ENCODE peak calls at places on chromosome 15, in six cellular contexts. One of them, this sample, is unnamed.

GRCh38 chr15:85748729-85749128 is 46.0 kb downstream of the KLHL25 start:
- DNase-seq in ascending aorta: peak; percentile 56
- DNase-seq in CD4-positive, alpha-beta T cell: no peak
- DNase-seq in HFFc6: no peak
- DNase-seq in neural crest cell: no peak
- DNase-seq in bronchial epithelial cell: no peak
- DNase-seq in this sample: no peak

GRCh38 chr15:101464246-101464998 is 25.1 kb downstream of the PCSK6 start:
- DNase-seq in ascending aorta: peak; percentile 9
- DNase-seq in CD4-positive, alpha-beta T cell: no peak
- DNase-seq in HFFc6: no peak
- DNase-seq in neural crest cell: no peak
- DNase-seq in bronchial epithelial cell: no peak
- DNase-seq in this sample: no peak

GRCh38 chr15:91407237-91407889 is 307.3 kb downstream of the SV2B start:
- DNase-seq in ascending aorta: no peak
- DNase-seq in CD4-positive, alpha-beta T cell: no peak
- DNase-seq in HFFc6: no peak
- DNase-seq in neural crest cell: no peak
- DNase-seq in bronchial epithelial cell: peak; percentile 41
- DNase-seq in this sample: no peak

GRCh38 chr15:69634860-69635259 is 182.2 kb downstream of the RPLP1 start:
- DNase-seq in ascending aorta: no peak
- DNase-seq in CD4-positive, alpha-beta T cell: no peak
- DNase-seq in HFFc6: no peak
- DNase-seq in neural crest cell: no peak
- DNase-seq in bronchial epithelial cell: no peak
- DNase-seq in this sample: no peak

GRCh38 chr15:79431636-79432344 is at the start of gene MINAR1:
- DNase-seq in ascending aorta: no peak
- DNase-seq in CD4-positive, alpha-beta T cell: no peak
- DNase-seq in HFFc6: peak; percentile 38
- DNase-seq in neural crest cell: peak; percentile 54
- DNase-seq in bronchial epithelial cell: peak; percentile 9
- DNase-seq in this sample: peak; percentile 35

GRCh38 chr15:55003900-55004879 is 192.6 kb downstream of the RSL24D1 start:
- DNase-seq in ascending aorta: no peak
- DNase-seq in CD4-positive, alpha-beta T cell: no peak
- DNase-seq in HFFc6: no peak
- DNase-seq in neural crest cell: no peak
- DNase-seq in bronchial epithelial cell: no peak
- DNase-seq in this sample: no peak

GRCh38 chr15:29952245-29952644 is 130.0 kb upstream of the TJP1 start:
- DNase-seq in ascending aorta: no peak
- DNase-seq in CD4-positive, alpha-beta T cell: no peak
- DNase-seq in HFFc6: no peak
- DNase-seq in neural crest cell: no peak
- DNase-seq in bronchial epithelial cell: no peak
- DNase-seq in this sample: no peak

GRCh38 chr15:50231761-50232160 is 33.8 kb downstream of the HDC start:
- DNase-seq in ascending aorta: no peak
- DNase-seq in CD4-positive, alpha-beta T cell: no peak
- DNase-seq in HFFc6: no peak
- DNase-seq in neural crest cell: no peak
- DNase-seq in bronchial epithelial cell: no peak
- DNase-seq in this sample: no peak

GRCh38 chr15:57946491-57947048 is 118.9 kb downstream of the ALDH1A2 start:
- DNase-seq in ascending aorta: no peak
- DNase-seq in CD4-positive, alpha-beta T cell: no peak
- DNase-seq in HFFc6: no peak
- DNase-seq in neural crest cell: no peak
- DNase-seq in bronchial epithelial cell: no peak
- DNase-seq in this sample: no peak

GRCh38 chr15:57947781-57948180 is 117.7 kb downstream of the ALDH1A2 start:
- DNase-seq in ascending aorta: no peak
- DNase-seq in CD4-positive, alpha-beta T cell: no peak
- DNase-seq in HFFc6: no peak
- DNase-seq in neural crest cell: no peak
- DNase-seq in bronchial epithelial cell: no peak
- DNase-seq in this sample: no peak

GRCh38 chr15:57947282-57947681 is 118.2 kb downstream of the ALDH1A2 start:
- DNase-seq in ascending aorta: no peak
- DNase-seq in CD4-positive, alpha-beta T cell: no peak
- DNase-seq in HFFc6: no peak
- DNase-seq in neural crest cell: no peak
- DNase-seq in bronchial epithelial cell: no peak
- DNase-seq in this sample: no peak

GRCh38 chr15:57941816-57942215 is 123.7 kb downstream of the ALDH1A2 start:
- DNase-seq in ascending aorta: no peak
- DNase-seq in CD4-positive, alpha-beta T cell: no peak
- DNase-seq in HFFc6: no peak
- DNase-seq in neural crest cell: no peak
- DNase-seq in bronchial epithelial cell: no peak
- DNase-seq in this sample: no peak

GRCh38 chr15:57943766-57944165 is 121.7 kb downstream of the ALDH1A2 start:
- DNase-seq in ascending aorta: no peak
- DNase-seq in CD4-positive, alpha-beta T cell: no peak
- DNase-seq in HFFc6: no peak
- DNase-seq in neural crest cell: no peak
- DNase-seq in bronchial epithelial cell: no peak
- DNase-seq in this sample: no peak
- TF ChIP-seq CTCF in ascending aorta: no peak
- TF ChIP-seq CTCF in CD4-positive, alpha-beta T cell: no peak
- TF ChIP-seq CTCF in HFFc6: no peak
- TF ChIP-seq CTCF in neural crest cell: no peak
- TF ChIP-seq CTCF in bronchial epithelial cell: no peak
- TF ChIP-seq CTCF in this sample: no peak

GRCh38 chr15:76058714-76059319 is 968 bp upstream of the TMEM266 start:
- DNase-seq in ascending aorta: no peak
- DNase-seq in CD4-positive, alpha-beta T cell: no peak
- DNase-seq in HFFc6: no peak
- DNase-seq in neural crest cell: peak; percentile 8
- DNase-seq in bronchial epithelial cell: peak; percentile 27
- DNase-seq in this sample: no peak
- TF ChIP-seq CTCF in ascending aorta: no peak
- TF ChIP-seq CTCF in CD4-positive, alpha-beta T cell: no peak
- TF ChIP-seq CTCF in HFFc6: no peak
- TF ChIP-seq CTCF in neural crest cell: no peak
- TF ChIP-seq CTCF in bronchial epithelial cell: no peak
- TF ChIP-seq CTCF in this sample: no peak

GRCh38 chr15:37134244-37134643 is 33.9 kb upstream of the MEIS2 start:
- DNase-seq in ascending aorta: no peak
- DNase-seq in CD4-positive, alpha-beta T cell: no peak
- DNase-seq in HFFc6: no peak
- DNase-seq in neural crest cell: no peak
- DNase-seq in bronchial epithelial cell: no peak
- DNase-seq in this sample: no peak

GRCh38 chr15:37134699-37135131 is 34.4 kb upstream of the MEIS2 start:
- DNase-seq in ascending aorta: no peak
- DNase-seq in CD4-positive, alpha-beta T cell: no peak
- DNase-seq in HFFc6: peak; percentile 41
- DNase-seq in neural crest cell: no peak
- DNase-seq in bronchial epithelial cell: peak; percentile 47
- DNase-seq in this sample: no peak

GRCh38 chr15:37132826-37133417 is 32.6 kb upstream of the MEIS2 start:
- DNase-seq in ascending aorta: no peak
- DNase-seq in CD4-positive, alpha-beta T cell: no peak
- DNase-seq in HFFc6: no peak
- DNase-seq in neural crest cell: no peak
- DNase-seq in bronchial epithelial cell: no peak
- DNase-seq in this sample: no peak

GRCh38 chr15:37135225-37135624 is 34.9 kb upstream of the MEIS2 start:
- DNase-seq in ascending aorta: no peak
- DNase-seq in CD4-positive, alpha-beta T cell: no peak
- DNase-seq in HFFc6: no peak
- DNase-seq in neural crest cell: no peak
- DNase-seq in bronchial epithelial cell: peak; percentile 47
- DNase-seq in this sample: no peak

GRCh38 chr15:37133619-37134018 is 33.3 kb upstream of the MEIS2 start:
- DNase-seq in ascending aorta: no peak
- DNase-seq in CD4-positive, alpha-beta T cell: no peak
- DNase-seq in HFFc6: peak; percentile 30
- DNase-seq in neural crest cell: no peak
- DNase-seq in bronchial epithelial cell: peak; percentile 33
- DNase-seq in this sample: no peak
- TF ChIP-seq CTCF in ascending aorta: peak; percentile 53
- TF ChIP-seq CTCF in CD4-positive, alpha-beta T cell: no peak
- TF ChIP-seq CTCF in HFFc6: peak; percentile 72
- TF ChIP-seq CTCF in neural crest cell: peak; percentile 58
- TF ChIP-seq CTCF in bronchial epithelial cell: no peak
- TF ChIP-seq CTCF in this sample: no peak

GRCh38 chr15:59420986-59421618 is 16.9 kb upstream of the FAM81A start:
- DNase-seq in ascending aorta: no peak
- DNase-seq in CD4-positive, alpha-beta T cell: no peak
- DNase-seq in HFFc6: no peak
- DNase-seq in neural crest cell: no peak
- DNase-seq in bronchial epithelial cell: peak; percentile 41
- DNase-seq in this sample: peak; percentile 48
- TF ChIP-seq CTCF in ascending aorta: no peak
- TF ChIP-seq CTCF in CD4-positive, alpha-beta T cell: no peak
- TF ChIP-seq CTCF in HFFc6: no peak
- TF ChIP-seq CTCF in neural crest cell: peak; percentile 20
- TF ChIP-seq CTCF in bronchial epithelial cell: no peak
- TF ChIP-seq CTCF in this sample: no peak

GRCh38 chr15:33282226-33283020 is 28.3 kb upstream of the RYR3 start:
- DNase-seq in ascending aorta: no peak
- DNase-seq in CD4-positive, alpha-beta T cell: no peak
- DNase-seq in HFFc6: no peak
- DNase-seq in neural crest cell: no peak
- DNase-seq in bronchial epithelial cell: no peak
- DNase-seq in this sample: no peak

GRCh38 chr15:33279613-33280205 is 31.1 kb upstream of the RYR3 start:
- DNase-seq in ascending aorta: no peak
- DNase-seq in CD4-positive, alpha-beta T cell: no peak
- DNase-seq in HFFc6: peak; percentile 80
- DNase-seq in neural crest cell: no peak
- DNase-seq in bronchial epithelial cell: peak; percentile 93
- DNase-seq in this sample: no peak

GRCh38 chr15:33277689-33278088 is 33.1 kb upstream of the RYR3 start:
- DNase-seq in ascending aorta: no peak
- DNase-seq in CD4-positive, alpha-beta T cell: no peak
- DNase-seq in HFFc6: no peak
- DNase-seq in neural crest cell: no peak
- DNase-seq in bronchial epithelial cell: no peak
- DNase-seq in this sample: no peak

GRCh38 chr15:33283603-33284002 is 27.2 kb upstream of the RYR3 start:
- DNase-seq in ascending aorta: no peak
- DNase-seq in CD4-positive, alpha-beta T cell: no peak
- DNase-seq in HFFc6: no peak
- DNase-seq in neural crest cell: no peak
- DNase-seq in bronchial epithelial cell: no peak
- DNase-seq in this sample: no peak

DNA sequence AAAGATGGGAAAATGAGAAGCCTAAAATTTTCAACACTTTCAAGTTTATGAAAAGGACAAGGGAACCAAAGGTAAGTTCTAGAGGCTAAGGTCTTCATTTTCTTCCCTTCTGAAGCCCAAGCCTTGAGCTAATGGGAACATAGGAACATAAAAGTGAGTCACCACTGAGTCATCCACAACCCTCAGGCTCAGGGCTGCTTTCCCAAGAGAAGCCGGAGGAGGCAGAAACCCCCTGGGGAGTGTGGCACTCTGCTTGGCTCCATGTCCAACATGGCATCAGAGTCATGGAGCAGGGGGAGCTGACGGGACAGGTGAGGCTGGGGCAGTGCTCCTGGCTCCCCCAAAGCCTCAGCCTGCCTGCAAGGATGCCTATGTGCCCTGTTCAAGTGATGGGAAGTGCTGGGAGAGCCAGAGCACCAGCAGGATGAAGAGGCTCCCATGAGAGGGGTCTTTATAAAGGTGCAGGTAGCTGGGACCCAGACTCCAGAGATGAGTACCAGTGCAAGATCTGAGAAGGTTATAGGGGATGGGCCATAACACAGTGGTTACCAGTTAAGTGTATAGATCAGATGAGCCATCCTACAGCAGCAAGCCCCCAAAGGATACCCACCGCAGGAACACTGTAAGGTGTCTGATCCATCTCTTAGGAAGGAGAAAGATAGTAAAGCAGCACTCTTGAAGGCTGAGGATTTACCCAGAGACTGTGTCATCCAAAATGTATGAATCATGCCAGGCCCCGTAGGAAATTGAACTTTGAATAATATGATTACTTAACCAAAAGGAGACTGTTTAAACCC is 31.8 kb upstream of the RYR3 start:
- DNase-seq in ascending aorta: peak; percentile 67
- DNase-seq in CD4-positive, alpha-beta T cell: no peak
- DNase-seq in HFFc6: peak; percentile 86
- DNase-seq in neural crest cell: no peak
- DNase-seq in bronchial epithelial cell: peak; percentile 97
- DNase-seq in this sample: no peak
- TF ChIP-seq CTCF in ascending aorta: peak; percentile 11
- TF ChIP-seq CTCF in CD4-positive, alpha-beta T cell: no peak
- TF ChIP-seq CTCF in HFFc6: peak; percentile 56
- TF ChIP-seq CTCF in neural crest cell: no peak
- TF ChIP-seq CTCF in bronchial epithelial cell: peak; percentile 20
- TF ChIP-seq CTCF in this sample: no peak

GRCh38 chr15:77901921-77902750 is 175.4 kb downstream of the TBC1D2B start:
- DNase-seq in ascending aorta: peak; percentile 30
- DNase-seq in CD4-positive, alpha-beta T cell: no peak
- DNase-seq in HFFc6: no peak
- DNase-seq in neural crest cell: no peak
- DNase-seq in bronchial epithelial cell: no peak
- DNase-seq in this sample: no peak
- TF ChIP-seq CTCF in ascending aorta: no peak
- TF ChIP-seq CTCF in CD4-positive, alpha-beta T cell: no peak
- TF ChIP-seq CTCF in HFFc6: peak; percentile 55
- TF ChIP-seq CTCF in neural crest cell: no peak
- TF ChIP-seq CTCF in bronchial epithelial cell: peak; percentile 18
- TF ChIP-seq CTCF in this sample: peak; percentile 44

GRCh38 chr15:89662893-89663673 is 7.8 kb upstream of the KIF7 start:
- DNase-seq in ascending aorta: peak; percentile 92
- DNase-seq in CD4-positive, alpha-beta T cell: no peak
- DNase-seq in HFFc6: peak; percentile 96
- DNase-seq in neural crest cell: no peak
- DNase-seq in bronchial epithelial cell: peak; percentile 47
- DNase-seq in this sample: no peak
- TF ChIP-seq CTCF in ascending aorta: no peak
- TF ChIP-seq CTCF in CD4-positive, alpha-beta T cell: no peak
- TF ChIP-seq CTCF in HFFc6: no peak
- TF ChIP-seq CTCF in neural crest cell: no peak
- TF ChIP-seq CTCF in bronchial epithelial cell: no peak
- TF ChIP-seq CTCF in this sample: no peak

GRCh38 chr15:70761931-70762468 is 1.4 kb downstream of the UACA start:
- DNase-seq in ascending aorta: no peak
- DNase-seq in CD4-positive, alpha-beta T cell: no peak
- DNase-seq in HFFc6: no peak
- DNase-seq in neural crest cell: no peak
- DNase-seq in bronchial epithelial cell: no peak
- DNase-seq in this sample: no peak

GRCh38 chr15:70763950-70764730 is 782 bp upstream of the UACA start:
- DNase-seq in ascending aorta: no peak
- DNase-seq in CD4-positive, alpha-beta T cell: no peak
- DNase-seq in HFFc6: no peak
- DNase-seq in neural crest cell: peak; percentile 4
- DNase-seq in bronchial epithelial cell: no peak
- DNase-seq in this sample: no peak

GRCh38 chr15:70762469-70763119 is 764 bp downstream of the UACA start:
- DNase-seq in ascending aorta: peak; percentile 72
- DNase-seq in CD4-positive, alpha-beta T cell: no peak
- DNase-seq in HFFc6: peak; percentile 66
- DNase-seq in neural crest cell: peak; percentile 20
- DNase-seq in bronchial epithelial cell: peak; percentile 55
- DNase-seq in this sample: peak; percentile 58

GRCh38 chr15:70761046-70761445 is 2.3 kb downstream of the UACA start:
- DNase-seq in ascending aorta: no peak
- DNase-seq in CD4-positive, alpha-beta T cell: no peak
- DNase-seq in HFFc6: no peak
- DNase-seq in neural crest cell: no peak
- DNase-seq in bronchial epithelial cell: no peak
- DNase-seq in this sample: no peak

GRCh38 chr15:70763120-70763949 is at the start of gene UACA:
- DNase-seq in ascending aorta: peak; percentile 98
- DNase-seq in CD4-positive, alpha-beta T cell: peak; percentile 60
- DNase-seq in HFFc6: peak; percentile 95
- DNase-seq in neural crest cell: peak; percentile 97
- DNase-seq in bronchial epithelial cell: peak; percentile 91
- DNase-seq in this sample: peak; percentile 93
- TF ChIP-seq CTCF in ascending aorta: no peak
- TF ChIP-seq CTCF in CD4-positive, alpha-beta T cell: no peak
- TF ChIP-seq CTCF in HFFc6: peak; percentile 19
- TF ChIP-seq CTCF in neural crest cell: no peak
- TF ChIP-seq CTCF in bronchial epithelial cell: no peak
- TF ChIP-seq CTCF in this sample: no peak